ENCODE peak calls at places on chromosomes 4 and X, in nine cellular contexts. Z is ureter, Q is memory B cell, X is mammary epithelial cell, S is cardiac muscle cell, B is nephron progenitor cell, E is kidney tubule cell, M is NCI-H1417, P is iPS-NIHi11. R is an unnamed sample.

GRCh38 chr4:138696771-138697170 is 318.8 kb upstream of the NOCT start:
- DNase-seq in X (no peak), M (no peak), Q (no peak), P (no peak), Z (no peak), B (no peak), S (no peak), E (no peak), R (no peak)

GRCh38 chr4:24856586-24856985 is 56.3 kb downstream of the CCDC149 start:
- DNase-seq in S (no peak), M (no peak), Z (no peak), B (no peak), Q (no peak), P (no peak), E (peak; percentile 70), X (no peak), R (peak; percentile 7)

GRCh38 chr4:30718889-30719252 is 1.3 kb upstream of the PCDH7 start:
- DNase-seq in X (peak; percentile 35), Z (no peak), M (no peak), B (peak; percentile 38), E (peak; percentile 2), S (peak; percentile 43), P (peak; percentile 22), Q (no peak), R (peak; percentile 20)

GRCh38 chrX:153901753-153902140 is 2.7 kb upstream of the AVPR2 start:
- DNase-seq in B (no peak), Z (no peak), X (no peak), Q (no peak), S (no peak), M (no peak), E (no peak), P (no peak), R (peak; percentile 27)

GRCh38 chr4:174475528-174475927 is 46.8 kb downstream of the HPGD start:
- DNase-seq in P (no peak), X (no peak), Q (no peak), Z (no peak), M (no peak), S (no peak), E (no peak), B (no peak), R (no peak)

GRCh38 chr4:184805462-184806245 is 20.1 kb downstream of the ACSL1 start:
- DNase-seq in P (peak; percentile 71), E (peak; percentile 58), M (peak; percentile 13), S (no peak), B (no peak), X (no peak), Z (peak; percentile 83), Q (peak; percentile 50), R (peak; percentile 71)

GRCh38 chr4:145285928-145286327 is 105.5 kb upstream of the OTUD4 start:
- DNase-seq in P (no peak), Z (no peak), M (no peak), Q (no peak), E (peak; percentile 89), B (no peak), S (no peak), X (peak; percentile 35), R (no peak)

GRCh38 chr4:100362363-100362762 is 155.5 kb downstream of the EMCN start:
- DNase-seq in M (no peak), Q (no peak), E (peak; percentile 51), X (peak; percentile 48), P (no peak), B (no peak), Z (no peak), S (no peak), R (no peak)

GRCh38 chrX:19127649-19128168 is 5.4 kb upstream of the ADGRG2 start:
- DNase-seq in Z (no peak), X (peak; percentile 9), S (no peak), B (no peak), P (no peak), Q (no peak), M (no peak), E (no peak), R (no peak)

GRCh38 chrX:131763674-131764073 is 219.8 kb downstream of the OR13H1 start:
- DNase-seq in P (no peak), M (peak; percentile 91), X (peak; percentile 77), E (peak; percentile 85), Q (peak; percentile 69), B (no peak), Z (peak; percentile 92), S (no peak), R (peak; percentile 29)

GRCh38 chrX:154819771-154820341 is 14.6 kb upstream of the MPP1 start:
- DNase-seq in X (no peak), S (no peak), E (no peak), Q (peak; percentile 24), Z (no peak), B (no peak), P (no peak), M (no peak), R (no peak)

GRCh38 chr4:69713593-69713992 is 46.8 kb downstream of the SULT1B1 start:
- DNase-seq in B (no peak), P (no peak), E (peak; percentile 67), Q (no peak), Z (no peak), S (no peak), M (no peak), X (peak; percentile 52), R (no peak)

GRCh38 chr4:48779095-48779997 is 733 bp downstream of the FRYL start:
- DNase-seq in B (peak; percentile 79), E (peak; percentile 75), Q (peak; percentile 75), P (peak; percentile 73), Z (peak; percentile 67), X (peak; percentile 52), M (peak; percentile 88), S (peak; percentile 70), R (peak; percentile 81)

GRCh38 chr4:182235016-182235415 is 8.2 kb upstream of the TENM3 start:
- DNase-seq in X (no peak), E (no peak), Z (no peak), M (no peak), P (no peak), B (no peak), S (no peak), Q (no peak), R (no peak)

GRCh38 chr4:19399001-19399400 is 852.7 kb upstream of the SLIT2 start:
- DNase-seq in E (no peak), B (no peak), Q (no peak), M (no peak), S (no peak), X (no peak), Z (no peak), P (no peak), R (no peak)

GRCh38 chrX:44767308-44767707 is 76.5 kb upstream of the DUSP21 start:
- DNase-seq in Q (no peak), E (no peak), P (no peak), Z (no peak), B (no peak), X (no peak), M (no peak), S (no peak), R (no peak)

GRCh38 chr4:105060628-105061027 is 86.0 kb upstream of the TET2 start:
- DNase-seq in X (peak; percentile 61), Q (no peak), B (no peak), Z (no peak), P (no peak), E (peak; percentile 73), S (no peak), M (no peak), R (no peak)

GRCh38 chr4:104879367-104879766 is 267.3 kb upstream of the TET2 start:
- DNase-seq in E (no peak), B (no peak), Z (no peak), S (no peak), X (peak; percentile 17), P (no peak), Q (no peak), M (no peak), R (no peak)

GRCh38 chrX:109862386-109862910 is 129.4 kb upstream of the ACSL4 start:
- DNase-seq in X (peak; percentile 25), S (no peak), B (no peak), P (no peak), Q (no peak), M (no peak), Z (no peak), E (no peak), R (no peak)

GRCh38 chrX:19194285-19195242 is 72.3 kb upstream of the ADGRG2 start:
- DNase-seq in S (no peak), Q (no peak), P (no peak), M (no peak), E (no peak), X (no peak), B (no peak), Z (no peak), R (no peak)

GRCh38 chr4:59968796-59969195 is 1231.3 kb upstream of the ADGRL3 start:
- DNase-seq in M (no peak), Q (no peak), P (no peak), S (no peak), B (no peak), E (no peak), X (no peak), Z (no peak), R (no peak)

GRCh38 chr4:48667148-48667547 is 112.9 kb downstream of the FRYL start:
- DNase-seq in B (no peak), S (no peak), Q (no peak), E (no peak), P (no peak), X (no peak), M (no peak), Z (no peak), R (no peak)

GRCh38 chr4:3880595-3881120 is 114.5 kb downstream of the ADRA2C start:
- DNase-seq in M (peak; percentile 52), X (peak; percentile 50), P (peak; percentile 92), Q (peak; percentile 78), S (peak; percentile 88), B (peak; percentile 91), Z (peak; percentile 81), E (peak; percentile 66), R (peak; percentile 89)